ENCODE peak calls at places on chromosome 13, in six cellular contexts. B is EH; J is NCI-H1048; Z is IMR-90; X is iris pigment epithelial cell; V is stimulated activated CD8-positive, alpha-beta memory T cell treated with anti-CD3 and anti-CD28 coated beads, Interleukin-4, amount 100 ng/mL, for 1 hour. N is an unnamed sample.

GRCh38 chr13:64276232-64276631 is 2860.6 kb upstream of the PCDH20 start:
- DNase-seq in B (peak), J (no peak), Z (no peak), X (no peak), V (no peak), N (no peak)

GRCh38 chr13:111121421-111121820 is 6.3 kb downstream of the ARHGEF7 start:
- DNase-seq in Z (no peak), X (no peak), V (no peak), J (no peak), B (no peak), N (no peak)

GRCh38 chr13:83498045-83498444 is 384.2 kb downstream of the SLITRK1 start:
- DNase-seq in V (no peak), X (no peak), B (peak), J (no peak), Z (no peak), N (no peak)

GRCh38 chr13:77372275-77372674 is 45.4 kb upstream of the MYCBP2 start:
- DNase-seq in X (peak), B (peak), J (no peak), Z (no peak), V (no peak), N (no peak)

GRCh38 chr13:58048670-58049069 is 417.1 kb downstream of the PCDH17 start:
- DNase-seq in J (no peak), V (no peak), Z (no peak), X (no peak), B (no peak), N (no peak)

GRCh38 chr13:51665456-51665855 is 81.2 kb downstream of the WDFY2 start:
- DNase-seq in B (no peak), V (no peak), Z (no peak), X (no peak), J (no peak), N (no peak)

GRCh38 chr13:26482451-26483197 is 74.9 kb upstream of the WASF3 start:
- DNase-seq in J (peak), B (peak), X (peak), V (peak), Z (peak), N (peak)

GRCh38 chr13:32254916-32255743 is 60.0 kb downstream of the ZAR1L start:
- DNase-seq in X (no peak), J (no peak), Z (no peak), V (no peak), B (no peak), N (no peak)

N was measured in A673.